ENCODE peak calls at places on chromosomes 16 and 17, in seven cellular contexts. One of them, this sample, is unnamed.
A peak's percentile ranks its signal among the peaks of the same experiment; 100 is the strongest.

GRCh38 chr16:26667271-26667703 is 399.4 kb upstream of the C16orf82 start:
- DNase-seq in K562: no peak
- DNase-seq in HepG2: no peak
- DNase-seq in IMR-90: no peak
- DNase-seq in HCT116: no peak
- DNase-seq in A549: no peak
- DNase-seq in GM12878: no peak
- DNase-seq in this sample: peak; percentile 58

GRCh38 chr16:48450367-48450766 is 65.2 kb upstream of the SIAH1 start:
- DNase-seq in HCT116: no peak
- DNase-seq in IMR-90: peak; percentile 36
- DNase-seq in K562: no peak
- DNase-seq in GM12878: no peak
- DNase-seq in HepG2: no peak
- DNase-seq in A549: no peak
- DNase-seq in this sample: no peak

GRCh38 chr17:42598905-42599304 is 10.3 kb downstream of the RETREG3 start:
- DNase-seq in HepG2: no peak
- DNase-seq in GM12878: no peak
- DNase-seq in IMR-90: no peak
- DNase-seq in K562: no peak
- DNase-seq in HCT116: no peak
- DNase-seq in A549: no peak
- DNase-seq in this sample: no peak

GRCh38 chr17:20094777-20095176 is 85.6 kb downstream of the SPECC1 start:
- DNase-seq in IMR-90: no peak
- DNase-seq in HCT116: no peak
- DNase-seq in A549: no peak
- DNase-seq in HepG2: no peak
- DNase-seq in K562: no peak
- DNase-seq in GM12878: no peak
- DNase-seq in this sample: no peak

GRCh38 chr17:38588775-38589174 is 17.0 kb downstream of the SRCIN1 start:
- DNase-seq in A549: no peak
- DNase-seq in HepG2: no peak
- DNase-seq in GM12878: no peak
- DNase-seq in IMR-90: no peak
- DNase-seq in HCT116: no peak
- DNase-seq in K562: no peak
- DNase-seq in this sample: no peak

GRCh38 chr17:63116967-63117366 is 150.9 kb downstream of the TANC2 start:
- DNase-seq in K562: peak; percentile 8
- DNase-seq in HepG2: no peak
- DNase-seq in GM12878: no peak
- DNase-seq in HCT116: no peak
- DNase-seq in A549: peak; percentile 17
- DNase-seq in IMR-90: peak; percentile 77
- DNase-seq in this sample: no peak

GRCh38 chr16:26644912-26645543 is 421.7 kb upstream of the C16orf82 start:
- DNase-seq in IMR-90: no peak
- DNase-seq in HCT116: no peak
- DNase-seq in K562: no peak
- DNase-seq in HepG2: no peak
- DNase-seq in GM12878: no peak
- DNase-seq in A549: no peak
- DNase-seq in this sample: no peak

GRCh38 chr17:50174444-50174843 is 8.6 kb downstream of the SGCA start:
- DNase-seq in K562: no peak
- DNase-seq in A549: no peak
- DNase-seq in GM12878: no peak
- DNase-seq in HepG2: no peak
- DNase-seq in HCT116: no peak
- DNase-seq in IMR-90: no peak
- DNase-seq in this sample: no peak

GRCh38 chr17:72136692-72137550 is 16.1 kb downstream of the SOX9 start:
- DNase-seq in GM12878: no peak
- DNase-seq in A549: peak; percentile 62
- DNase-seq in HCT116: peak; percentile 61
- DNase-seq in IMR-90: peak; percentile 85
- DNase-seq in HepG2: no peak
- DNase-seq in K562: no peak
- DNase-seq in this sample: no peak

GRCh38 chr17:37079735-37080134 is 131.0 kb downstream of the AATF start:
- DNase-seq in K562: no peak
- DNase-seq in A549: no peak
- DNase-seq in HepG2: no peak
- DNase-seq in HCT116: no peak
- DNase-seq in GM12878: no peak
- DNase-seq in IMR-90: peak; percentile 45
- DNase-seq in this sample: no peak

GRCh38 chr17:17845046-17845775 is 8.4 kb upstream of the SREBF1 start:
- DNase-seq in A549: no peak
- DNase-seq in GM12878: no peak
- DNase-seq in K562: no peak
- DNase-seq in IMR-90: no peak
- DNase-seq in HCT116: no peak
- DNase-seq in HepG2: no peak
- DNase-seq in this sample: no peak

GRCh38 chr17:29590979-29591736 is 1.7 kb upstream of the GIT1 start:
- DNase-seq in K562: peak; percentile 58
- DNase-seq in HepG2: peak; percentile 58
- DNase-seq in GM12878: no peak
- DNase-seq in HCT116: peak; percentile 48
- DNase-seq in IMR-90: peak; percentile 45
- DNase-seq in A549: peak; percentile 92
- DNase-seq in this sample: no peak

GRCh38 chr16:27232061-27232841 is 28.9 kb downstream of the KDM8 start:
- DNase-seq in A549: no peak
- DNase-seq in K562: no peak
- DNase-seq in GM12878: peak; percentile 66
- DNase-seq in IMR-90: no peak
- DNase-seq in HCT116: no peak
- DNase-seq in HepG2: no peak
- DNase-seq in this sample: no peak

GRCh38 chr17:72349508-72350472 is 229.0 kb downstream of the SOX9 start:
- DNase-seq in A549: no peak
- DNase-seq in HepG2: no peak
- DNase-seq in HCT116: no peak
- DNase-seq in IMR-90: no peak
- DNase-seq in K562: no peak
- DNase-seq in GM12878: no peak
- DNase-seq in this sample: no peak

GRCh38 chr17:81722184-81723120 is 10.4 kb downstream of the SLC25A10 start:
- DNase-seq in GM12878: no peak
- DNase-seq in K562: peak; percentile 70
- DNase-seq in HepG2: no peak
- DNase-seq in A549: no peak
- DNase-seq in IMR-90: no peak
- DNase-seq in HCT116: no peak
- DNase-seq in this sample: peak; percentile 52

GRCh38 chr17:62704381-62704971 is 77.0 kb downstream of the MRC2 start:
- DNase-seq in IMR-90: peak; percentile 35
- DNase-seq in HCT116: no peak
- DNase-seq in A549: peak; percentile 57
- DNase-seq in GM12878: no peak
- DNase-seq in K562: peak; percentile 44
- DNase-seq in HepG2: no peak
- DNase-seq in this sample: no peak

GRCh38 chr16:28597692-28598261 is 927 bp upstream of the SULT1A2 start:
- DNase-seq in HCT116: no peak
- DNase-seq in K562: peak; percentile 73
- DNase-seq in A549: peak; percentile 16
- DNase-seq in IMR-90: no peak
- DNase-seq in HepG2: peak; percentile 91
- DNase-seq in GM12878: no peak
- DNase-seq in this sample: no peak

GRCh38 chr17:43983515-43984411 is 20.7 kb upstream of the NAGS start:
- DNase-seq in IMR-90: no peak
- DNase-seq in HepG2: peak; percentile 67
- DNase-seq in GM12878: no peak
- DNase-seq in A549: peak; percentile 34
- DNase-seq in K562: peak; percentile 81
- DNase-seq in HCT116: no peak
- DNase-seq in this sample: peak; percentile 82

GRCh38 chr17:76672892-76673291 is 29.3 kb upstream of the ST6GALNAC1 start:
- DNase-seq in GM12878: no peak
- DNase-seq in IMR-90: no peak
- DNase-seq in HCT116: no peak
- DNase-seq in HepG2: no peak
- DNase-seq in K562: no peak
- DNase-seq in A549: no peak
- DNase-seq in this sample: no peak

GRCh38 chr17:61205406-61205805 is 194.2 kb upstream of the TBX2 start:
- DNase-seq in GM12878: no peak
- DNase-seq in HepG2: no peak
- DNase-seq in HCT116: no peak
- DNase-seq in K562: no peak
- DNase-seq in IMR-90: no peak
- DNase-seq in A549: no peak
- DNase-seq in this sample: no peak

GRCh38 chr17:61206922-61207321 is 192.7 kb upstream of the TBX2 start:
- DNase-seq in HCT116: no peak
- DNase-seq in A549: no peak
- DNase-seq in GM12878: no peak
- DNase-seq in K562: no peak
- DNase-seq in HepG2: no peak
- DNase-seq in IMR-90: no peak
- DNase-seq in this sample: no peak

GRCh38 chr17:61204456-61204855 is 195.2 kb upstream of the TBX2 start:
- DNase-seq in A549: no peak
- DNase-seq in HepG2: no peak
- DNase-seq in IMR-90: no peak
- DNase-seq in GM12878: no peak
- DNase-seq in K562: no peak
- DNase-seq in HCT116: no peak
- DNase-seq in this sample: no peak

GRCh38 chr17:61203765-61204164 is 195.9 kb upstream of the TBX2 start:
- DNase-seq in K562: no peak
- DNase-seq in HepG2: no peak
- DNase-seq in HCT116: no peak
- DNase-seq in GM12878: no peak
- DNase-seq in IMR-90: no peak
- DNase-seq in A549: no peak
- DNase-seq in this sample: no peak

DNA sequence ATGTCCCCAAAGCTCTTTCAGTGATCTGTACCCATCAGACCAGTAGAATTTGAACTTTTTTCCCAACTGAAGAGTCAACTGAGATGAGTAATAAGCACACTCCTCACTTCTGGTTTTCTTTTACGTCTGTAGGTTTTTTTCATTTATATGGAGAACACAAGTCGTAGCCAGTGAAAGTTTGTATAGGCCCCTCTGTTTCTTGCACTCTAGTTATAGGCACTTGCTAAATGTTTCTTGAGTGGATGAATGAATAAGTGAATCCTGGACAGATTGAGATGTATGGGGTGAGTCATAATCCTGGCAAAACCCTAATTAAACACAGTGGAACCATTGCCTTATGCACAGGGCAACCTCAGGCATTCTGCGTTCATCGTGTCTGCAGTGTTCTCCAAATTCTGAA is 193.7 kb upstream of the TBX2 start:
- DNase-seq in HepG2: no peak
- DNase-seq in K562: no peak
- DNase-seq in GM12878: no peak
- DNase-seq in IMR-90: peak; percentile 31
- DNase-seq in A549: peak; percentile 13
- DNase-seq in HCT116: no peak
- DNase-seq in this sample: no peak
- TF ChIP-seq CEBPB in HepG2: no peak
- TF ChIP-seq CEBPB in K562: no peak
- TF ChIP-seq CEBPB in GM12878: no peak
- TF ChIP-seq CEBPB in IMR-90: no peak
- TF ChIP-seq CEBPB in A549: no peak
- TF ChIP-seq CEBPB in HCT116: no peak
- TF ChIP-seq CEBPB in this sample: no peak

DNA sequence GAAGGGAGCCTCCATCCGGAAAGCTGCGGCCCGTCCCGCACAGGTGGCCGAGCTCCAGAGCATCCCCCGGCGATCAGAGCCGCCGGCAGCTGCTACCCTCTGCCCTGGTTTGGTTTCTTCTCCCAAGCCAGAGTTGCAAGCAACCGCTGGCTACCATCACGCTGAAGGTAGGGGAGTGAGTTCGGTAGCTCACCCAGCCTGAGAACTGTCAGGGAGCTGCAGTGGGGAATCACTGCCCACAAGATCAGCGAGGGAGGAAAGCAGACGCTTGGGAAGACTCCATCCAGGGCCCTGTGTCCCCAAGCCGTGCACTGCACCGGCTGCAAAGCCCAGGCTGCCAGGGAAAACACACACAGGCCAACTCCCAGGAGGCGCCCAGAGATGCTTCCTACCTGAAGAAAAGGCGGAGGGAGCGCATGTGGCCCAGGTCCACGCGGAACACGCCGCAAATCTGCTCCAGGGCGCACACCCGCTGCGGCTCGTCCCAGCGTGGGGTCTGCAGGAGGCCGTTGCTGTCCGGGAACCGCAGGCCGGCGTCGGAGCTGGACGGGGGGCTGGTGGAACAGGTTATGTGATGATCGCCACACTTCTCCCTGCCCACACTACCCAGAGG is 83.3 kb downstream of the TBC1D16 start:
- DNase-seq in GM12878: no peak
- DNase-seq in HepG2: no peak
- DNase-seq in HCT116: no peak
- DNase-seq in A549: no peak
- DNase-seq in K562: no peak
- DNase-seq in IMR-90: no peak
- DNase-seq in this sample: no peak
- TF ChIP-seq CEBPB in GM12878: no peak
- TF ChIP-seq CEBPB in HepG2: no peak
- TF ChIP-seq CEBPB in HCT116: no peak
- TF ChIP-seq CEBPB in A549: no peak
- TF ChIP-seq CEBPB in K562: no peak
- TF ChIP-seq CEBPB in IMR-90: no peak
- TF ChIP-seq CEBPB in this sample: no peak

GRCh38 chr16:67278773-67279295 is 498 bp upstream of the PLEKHG4 start:
- DNase-seq in HCT116: no peak
- DNase-seq in GM12878: no peak
- DNase-seq in IMR-90: no peak
- DNase-seq in A549: peak; percentile 56
- DNase-seq in HepG2: no peak
- DNase-seq in K562: peak; percentile 94
- DNase-seq in this sample: no peak
- TF ChIP-seq CEBPB in HCT116: no peak
- TF ChIP-seq CEBPB in GM12878: no peak
- TF ChIP-seq CEBPB in IMR-90: no peak
- TF ChIP-seq CEBPB in A549: no peak
- TF ChIP-seq CEBPB in HepG2: no peak
- TF ChIP-seq CEBPB in K562: no peak
- TF ChIP-seq CEBPB in this sample: no peak

GRCh38 chr16:4344659-4345438 is 6.3 kb downstream of the PAM16 start:
- DNase-seq in K562: peak; percentile 12
- DNase-seq in GM12878: no peak
- DNase-seq in HepG2: peak; percentile 87
- DNase-seq in HCT116: no peak
- DNase-seq in IMR-90: peak; percentile 10
- DNase-seq in A549: peak; percentile 44
- DNase-seq in this sample: no peak
- TF ChIP-seq CEBPB in K562: no peak
- TF ChIP-seq CEBPB in GM12878: no peak
- TF ChIP-seq CEBPB in HepG2: no peak
- TF ChIP-seq CEBPB in HCT116: no peak
- TF ChIP-seq CEBPB in IMR-90: no peak
- TF ChIP-seq CEBPB in A549: no peak
- TF ChIP-seq CEBPB in this sample: no peak

This sample was measured in H1.